ENCODE peak calls at places on chromosome 19, in four cellular contexts. I is adipocyte, V is hepatocyte, W is NCI-H510A treated with DMSO at 0.1 percent for 48 hours. L is an unnamed sample.

GRCh38 chr19:10136936-10137335 is 17.2 kb upstream of the EIF3G start:
- DNase-seq in I (no peak), V (no peak), W (no peak), L (no peak)

GRCh38 chr19:52963229-52963760 is 614 bp upstream of the ZNF816 start:
- DNase-seq in I (peak; percentile 53), V (peak; percentile 44), W (no peak), L (no peak)

GRCh38 chr19:7787602-7788177 is 24.6 kb downstream of the CLEC4M start:
- DNase-seq in I (no peak), V (no peak), W (no peak), L (no peak)

GRCh38 chr19:56299688-56300087 is 15.0 kb downstream of the ZSCAN5A start:
- DNase-seq in I (no peak), V (no peak), W (no peak), L (no peak)

GRCh38 chr19:42436006-42436405 is 6.7 kb downstream of the CXCL17 start:
- DNase-seq in I (peak; percentile 72), V (no peak), W (peak; percentile 7), L (no peak)

GRCh38 chr19:7963566-7963965 is 20.1 kb upstream of the TIMM44 start:
- DNase-seq in I (no peak), V (no peak), W (no peak), L (no peak)

GRCh38 chr19:5799247-5800241 is 5.3 kb upstream of the NRTN start:
- DNase-seq in I (no peak), V (peak; percentile 18), W (no peak), L (no peak)

GRCh38 chr19:39765091-39766076 is 13.3 kb upstream of the LEUTX start:
- DNase-seq in I (peak; percentile 72), V (peak; percentile 77), W (peak; percentile 14), L (peak; percentile 76)

GRCh38 chr19:6092329-6093286 is 17.7 kb downstream of the RFX2 start:
- DNase-seq in I (peak; percentile 88), V (peak; percentile 94), W (peak; percentile 78), L (peak; percentile 72)

GRCh38 chr19:53991224-53992113 is at the start of gene CACNG6:
- DNase-seq in I (peak; percentile 22), V (peak; percentile 63), W (no peak), L (peak; percentile 67)

GRCh38 chr19:21328402-21328801 is 808 bp downstream of the ZNF708 start:
- DNase-seq in I (peak; percentile 31), V (no peak), W (no peak), L (peak; percentile 24)

GRCh38 chr19:18731562-18732008 is 48.1 kb downstream of the CRTC1 start:
- DNase-seq in I (no peak), V (peak; percentile 71), W (no peak), L (peak; percentile 45)

GRCh38 chr19:14473915-14474578 is 1.1 kb downstream of the PTGER1 start:
- DNase-seq in I (no peak), V (peak; percentile 4), W (no peak), L (peak; percentile 41)

GRCh38 chr19:3722443-3723109 is 14.4 kb downstream of the TJP3 start:
- DNase-seq in I (peak; percentile 20), V (peak; percentile 84), W (peak; percentile 65), L (no peak)

GRCh38 chr19:49224856-49225255 is 67.3 kb downstream of the TRPM4 start:
- DNase-seq in I (peak; percentile 49), V (peak; percentile 39), W (peak; percentile 55), L (peak; percentile 93)

GRCh38 chr19:35995655-35995993 is 636 bp downstream of the SDHAF1 start:
- DNase-seq in I (peak; percentile 48), V (peak; percentile 69), W (no peak), L (peak; percentile 44)

GRCh38 chr19:14494910-14495677 is 833 bp downstream of the GIPC1 start:
- DNase-seq in I (no peak), V (no peak), W (peak; percentile 12), L (no peak)

GRCh38 chr19:30328096-30328495 is 44.1 kb upstream of the ZNF536 start:
- DNase-seq in I (no peak), V (no peak), W (no peak), L (no peak)

GRCh38 chr19:46926201-46927071 is 65.6 kb downstream of the ARHGAP35 start:
- DNase-seq in I (peak; percentile 73), V (no peak), W (no peak), L (no peak)

GRCh38 chr19:35509861-35510625 is 3.4 kb downstream of the DMKN start:
- DNase-seq in I (peak; percentile 82), V (peak; percentile 93), W (peak; percentile 11), L (peak; percentile 57)

GRCh38 chr19:51726049-51726448 is 2.3 kb upstream of the HAS1 start:
- DNase-seq in I (peak; percentile 56), V (peak; percentile 73), W (no peak), L (no peak)

GRCh38 chr19:1076951-1077350 is 10.0 kb downstream of the ARHGAP45 start:
- DNase-seq in I (no peak), V (no peak), W (no peak), L (peak; percentile 41)

GRCh38 chr19:55069137-55069858 is 6.3 kb upstream of the RDH13 start:
- DNase-seq in I (peak; percentile 39), V (peak; percentile 82), W (no peak), L (peak; percentile 27)

GRCh38 chr19:44890366-44891015 is 563 bp upstream of the TOMM40 start:
- DNase-seq in I (peak; percentile 99), V (peak; percentile 98), W (peak; percentile 100), L (peak; percentile 100)

GRCh38 chr19:1392939-1393530 is 8.3 kb downstream of the GAMT start:
- DNase-seq in I (no peak), V (no peak), W (no peak), L (no peak)

GRCh38 chr19:13103961-13104847 is 1.5 kb upstream of the LYL1 start:
- DNase-seq in I (peak; percentile 33), V (no peak), W (no peak), L (peak; percentile 93)

GRCh38 chr19:34964598-34964997 is 569 bp upstream of the ZNF792 start:
- DNase-seq in I (no peak), V (no peak), W (no peak), L (no peak)

GRCh38 chr19:35295792-35296462 is 4.0 kb downstream of the MAG start:
- DNase-seq in I (no peak), V (no peak), W (no peak), L (no peak)

GRCh38 chr19:39968789-39969188 is 2.2 kb upstream of the PSMC4 start:
- DNase-seq in I (no peak), V (no peak), W (no peak), L (no peak)

GRCh38 chr19:53894736-53895135 is 12.7 kb downstream of the PRKCG start:
- DNase-seq in I (no peak), V (no peak), W (no peak), L (no peak)

GRCh38 chr19:10288662-10289166 is 1.0 kb upstream of the ICAM5 start:
- DNase-seq in I (peak; percentile 80), V (no peak), W (peak; percentile 53), L (peak; percentile 61)

GRCh38 chr19:33697766-33698165 is 76.0 kb downstream of the CHST8 start:
- DNase-seq in I (no peak), V (no peak), W (no peak), L (no peak)

GRCh38 chr19:33373701-33374405 is at the start of gene CEBPG:
- DNase-seq in I (peak; percentile 91), V (peak; percentile 88), W (peak; percentile 68), L (peak; percentile 54)

GRCh38 chr19:42693760-42694350 is 46.4 kb downstream of the PSG3 start:
- DNase-seq in I (peak; percentile 61), V (no peak), W (no peak), L (peak; percentile 76)

GRCh38 chr19:51327066-51327985 is 14.6 kb downstream of the VSIG10L start:
- DNase-seq in I (no peak), V (peak; percentile 59), W (no peak), L (peak; percentile 65)

GRCh38 chr19:55437410-55437809 is 5.7 kb downstream of the SHISA7 start:
- DNase-seq in I (peak; percentile 75), V (peak; percentile 83), W (peak; percentile 43), L (peak; percentile 73)

GRCh38 chr19:39497850-39498261 is 891 bp upstream of the DLL3 start:
- DNase-seq in I (peak; percentile 60), V (peak; percentile 75), W (peak; percentile 72), L (peak; percentile 60)

GRCh38 chr19:42207767-42208259 is 9.7 kb downstream of the DEDD2 start:
- DNase-seq in I (peak; percentile 62), V (no peak), W (no peak), L (peak; percentile 69)

L was measured in dermis blood vessel endothelial cell.